ENCODE peak calls at places on chromosomes 1 and 21, in four cellular contexts. W is GM13977, B is NCI-H2029 treated with DMSO at 0.1 percent for 48 hours, U is NCI-H748 treated with DMSO at 0.1 percent for 48 hours. J is an unnamed sample.
A peak's percentile ranks its signal among the peaks of the same experiment; 100 is the strongest.

GRCh38 chr1:65979145-65979544 is 186.4 kb downstream of the PDE4B start:
- DNase-seq in W (no peak), B (no peak), U (no peak), J (no peak)

GRCh38 chr21:37848721-37849490 is 67.4 kb downstream of the KCNJ6 start:
- DNase-seq in W (no peak), B (no peak), U (no peak), J (no peak)

GRCh38 chr1:205013683-205014367 is 29.2 kb upstream of the CNTN2 start:
- DNase-seq in W (no peak), B (peak; percentile 29), U (no peak), J (peak; percentile 68)

GRCh38 chr21:34734696-34735095 is 65.9 kb downstream of the CLIC6 start:
- DNase-seq in W (no peak), B (no peak), U (no peak), J (no peak)

GRCh38 chr21:42527127-42527488 is 13.5 kb downstream of the SLC37A1 start:
- DNase-seq in W (no peak), B (no peak), U (no peak), J (no peak)

GRCh38 chr1:24535021-24535424 is 20.9 kb upstream of the NCMAP start:
- DNase-seq in W (peak; percentile 68), B (no peak), U (no peak), J (no peak)

GRCh38 chr1:72281144-72281543 is 1.2 kb downstream of the NEGR1 start:
- DNase-seq in W (no peak), B (no peak), U (peak; percentile 15), J (peak; percentile 6)

GRCh38 chr1:109307363-109308021 is 681 bp upstream of the MYBPHL start:
- DNase-seq in W (no peak), B (peak; percentile 38), U (no peak), J (peak; percentile 32)

GRCh38 chr1:7752512-7753417 is 18.3 kb upstream of the VAMP3 start:
- DNase-seq in W (no peak), B (peak; percentile 47), U (peak; percentile 79), J (peak; percentile 75)

GRCh38 chr1:180981596-180982387 is 40.9 kb downstream of the STX6 start:
- DNase-seq in W (peak; percentile 69), B (no peak), U (no peak), J (no peak)

GRCh38 chr1:31901838-31902508 is 36.2 kb downstream of the PTP4A2 start:
- DNase-seq in W (no peak), B (no peak), U (no peak), J (no peak)

GRCh38 chr1:9315411-9316079 is 22.9 kb downstream of the SPSB1 start:
- DNase-seq in W (peak; percentile 73), B (no peak), U (no peak), J (no peak)

GRCh38 chr1:98340511-98340910 is 321.0 kb upstream of the SNX7 start:
- DNase-seq in W (no peak), B (no peak), U (no peak), J (no peak)

GRCh38 chr1:10728595-10729410 is 67.6 kb downstream of the CASZ1 start:
- DNase-seq in W (no peak), B (no peak), U (no peak), J (peak; percentile 87)

GRCh38 chr1:178456472-178456871 is 40.3 kb downstream of the CLEC20A start:
- DNase-seq in W (no peak), B (no peak), U (peak; percentile 29), J (no peak)

GRCh38 chr1:227343201-227343600 is 24.9 kb upstream of the CDC42BPA start:
- DNase-seq in W (no peak), B (no peak), U (no peak), J (no peak)

GRCh38 chr1:218779341-218779831 is 394.3 kb upstream of the LYPLAL1 start:
- DNase-seq in W (no peak), B (no peak), U (no peak), J (no peak)

GRCh38 chr1:89198081-89198480 is 661 bp downstream of the GBP4 start:
- DNase-seq in W (no peak), B (no peak), U (no peak), J (no peak)

GRCh38 chr1:105664495-105664894 is 1392.0 kb upstream of the PRMT6 start:
- DNase-seq in W (no peak), B (no peak), U (no peak), J (no peak)

GRCh38 chr1:183180634-183181056 is 5.4 kb upstream of the LAMC2 start:
- DNase-seq in W (peak; percentile 54), B (peak; percentile 10), U (no peak), J (no peak)

GRCh38 chr21:19950347-19950746 is 1047.9 kb upstream of the NCAM2 start:
- DNase-seq in W (no peak), B (no peak), U (no peak), J (no peak)